ENCODE peak calls at places on chromosomes 7 and 10, in four cellular contexts. N is MM.1S; L is CD4-positive, alpha-beta T cell; P is NT2/D1. U is an unnamed sample.

GRCh38 chr10:118948784-118949183 is 80.7 kb upstream of the NANOS1 start:
- DNase-seq in N (no peak), L (no peak), P (no peak), U (no peak)

GRCh38 chr7:42960762-42961161 is 28.6 kb downstream of the MRPL32 start:
- DNase-seq in N (no peak), L (no peak), P (no peak), U (no peak)

GRCh38 chr7:19117870-19118608 is 603 bp upstream of the TWIST1 start:
- DNase-seq in N (no peak), L (no peak), P (no peak), U (no peak)

GRCh38 chr10:78764436-78764835 is 304.3 kb upstream of the ZMIZ1 start:
- DNase-seq in N (no peak), L (no peak), P (no peak), U (no peak)

GRCh38 chr10:58030208-58030607 is 237.5 kb downstream of the IPMK start:
- DNase-seq in N (no peak), L (no peak), P (no peak), U (no peak)

GRCh38 chr7:50304911-50305621 is 550 bp downstream of the IKZF1 start:
- DNase-seq in N (peak; percentile 84), L (peak; percentile 71), P (no peak), U (peak; percentile 91)

GRCh38 chr10:125026974-125027735 is 85.2 kb downstream of the ZRANB1 start:
- DNase-seq in N (no peak), L (no peak), P (no peak), U (no peak)

GRCh38 chr7:142999793-143000192 is 27.1 kb downstream of the OR9A2 start:
- DNase-seq in N (no peak), L (no peak), P (no peak), U (no peak)

GRCh38 chr7:45178241-45179225 is 20.9 kb downstream of the RAMP3 start:
- DNase-seq in N (peak; percentile 19), L (no peak), P (peak; percentile 23), U (peak; percentile 76)

GRCh38 chr7:38542156-38542555 is 89.0 kb downstream of the AMPH start:
- DNase-seq in N (no peak), L (no peak), P (no peak), U (no peak)

GRCh38 chr7:27382307-27382706 is 139.7 kb downstream of the EVX1 start:
- DNase-seq in N (no peak), L (no peak), P (no peak), U (no peak)
- H3K27me3 ChIP-seq in N (no peaks in the 10 kb centered on the region), L (no peaks in the 10 kb centered on the region), P (no peaks in the 10 kb centered on the region), U (no peaks in the 10 kb centered on the region)

GRCh38 chr7:482521-483083 is 37.0 kb downstream of the PDGFA start:
- DNase-seq in N (no peak), L (no peak), P (no peak), U (no peak)
- H3K27me3 ChIP-seq in N (no peaks in the 10 kb centered on the region), L (no peaks in the 10 kb centered on the region), P (peaks cover 17% of the 10 kb centered on the region), U (no peaks in the 10 kb centered on the region)

DNA sequence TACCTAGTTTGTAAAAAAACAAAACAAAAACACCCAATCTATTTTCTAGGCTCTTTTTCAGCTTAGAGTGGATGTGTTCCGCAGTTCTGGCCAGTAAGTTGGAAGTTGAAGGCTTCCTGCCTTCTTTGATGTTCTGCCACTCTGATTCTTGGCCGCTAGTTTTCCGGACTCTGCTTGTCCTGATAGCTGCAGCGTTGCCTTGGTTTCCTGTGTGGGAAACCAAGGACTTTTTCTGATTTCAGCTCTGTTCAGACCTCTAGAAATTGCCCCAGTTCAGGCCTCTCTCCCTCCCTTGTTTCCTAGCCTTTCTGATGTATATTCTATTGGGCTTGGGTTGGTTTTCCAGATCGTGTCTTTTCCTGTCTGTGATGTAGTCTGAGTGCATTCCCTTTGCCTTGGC is 318.6 kb downstream of the BBS9 start:
- DNase-seq in N (no peak), L (no peak), P (no peak), U (no peak)
- H3K27me3 ChIP-seq in N (no peaks in the 10 kb centered on the region), L (no peaks in the 10 kb centered on the region), P (no peaks in the 10 kb centered on the region), U (no peaks in the 10 kb centered on the region)

GRCh38 chr7:100891555-100891954 is 2.0 kb upstream of the UFSP1 start:
- DNase-seq in N (no peak), L (no peak), P (no peak), U (no peak)
- H3K27me3 ChIP-seq in N (peaks cover 64% of the 10 kb centered on the region), L (peaks cover 53% of the 10 kb centered on the region), P (peaks cover 7% of the 10 kb centered on the region), U (no peaks in the 10 kb centered on the region)

GRCh38 chr7:1336509-1336908 is 103.8 kb downstream of the UNCX start:
- DNase-seq in N (no peak), L (no peak), P (no peak), U (no peak)
- H3K27me3 ChIP-seq in N (peaks cover 73% of the 10 kb centered on the region), L (peaks cover 13% of the 10 kb centered on the region), P (no peaks in the 10 kb centered on the region), U (no peaks in the 10 kb centered on the region)

DNA sequence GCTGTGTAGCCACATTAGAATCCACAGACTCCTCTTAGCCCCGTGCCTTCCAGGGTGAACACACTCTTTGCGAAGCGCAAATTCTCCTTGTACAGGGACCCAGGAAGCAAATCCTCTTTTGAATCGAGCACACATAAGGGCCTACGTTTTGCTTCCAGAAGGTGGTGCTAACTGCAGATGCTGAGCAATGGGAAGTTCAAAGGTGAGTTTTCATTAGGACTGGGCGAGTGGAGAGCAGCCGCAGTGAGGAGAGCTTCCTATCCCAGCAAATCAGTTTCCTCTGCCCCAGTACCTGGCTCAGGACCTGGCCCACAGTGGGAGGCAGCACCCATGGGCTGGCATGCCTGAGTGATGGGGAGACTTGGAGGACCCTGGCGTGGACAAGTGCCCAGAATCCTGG is 23.5 kb upstream of the GPR26 start:
- DNase-seq in N (no peak), L (no peak), P (no peak), U (no peak)
- H3K27me3 ChIP-seq in N (peaks cover 11% of the 10 kb centered on the region), L (no peaks in the 10 kb centered on the region), P (no peaks in the 10 kb centered on the region), U (no peaks in the 10 kb centered on the region)

GRCh38 chr10:27258492-27258837 is 17.9 kb upstream of the ACBD5 start:
- DNase-seq in N (no peak), L (no peak), P (no peak), U (no peak)

GRCh38 chr10:27256790-27257189 is 16.2 kb upstream of the ACBD5 start:
- DNase-seq in N (no peak), L (no peak), P (no peak), U (no peak)

GRCh38 chr10:27256299-27256698 is 15.7 kb upstream of the ACBD5 start:
- DNase-seq in N (no peak), L (no peak), P (no peak), U (no peak)

DNA sequence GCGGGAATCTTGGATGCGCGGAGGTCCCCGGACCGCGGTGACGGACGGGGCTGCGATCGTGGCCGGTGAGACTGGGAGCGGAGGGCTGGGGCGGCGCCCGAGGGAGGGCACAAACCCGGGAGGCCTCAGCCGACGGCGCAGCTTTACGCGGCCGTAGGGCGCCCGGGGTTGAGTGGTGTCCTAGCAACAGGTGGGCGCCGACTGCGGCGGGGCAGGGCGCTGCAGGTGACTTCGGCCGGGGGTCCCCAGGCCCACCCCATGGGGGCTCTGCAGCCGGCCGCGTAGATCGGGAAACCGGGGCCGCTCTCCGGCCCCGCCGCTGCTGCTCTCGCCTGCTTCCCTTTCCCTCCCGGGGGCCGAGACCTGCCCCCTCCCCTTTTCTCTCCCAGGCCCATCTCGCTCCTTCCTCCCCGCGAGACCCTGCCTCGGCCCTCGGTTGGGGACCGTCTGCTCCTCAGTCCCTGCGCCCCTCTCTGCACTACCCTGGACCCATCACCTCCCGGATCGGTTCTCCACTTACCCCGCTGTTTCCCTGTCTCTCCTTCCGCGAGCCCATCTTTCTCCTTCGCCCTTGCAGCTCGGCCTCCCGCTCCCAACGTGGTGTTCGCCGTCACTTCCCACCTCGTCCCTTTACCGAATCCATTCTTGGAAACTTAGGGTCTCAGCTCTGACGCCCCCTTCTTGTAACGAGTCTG is 18.4 kb upstream of the ACBD5 start:
- DNase-seq in N (peak; percentile 25), L (no peak), P (peak; percentile 22), U (no peak)
- H3K27me3 ChIP-seq in N (peaks cover 12% of the 10 kb centered on the region), L (peaks cover 37% of the 10 kb centered on the region), P (peaks cover 48% of the 10 kb centered on the region), U (no peaks in the 10 kb centered on the region)